ENCODE peak calls at places on chromosomes 2 and 18, in ten cellular contexts. J is HTR-8/SVneo; R is head of caudate nucleus; S is activated CD8-positive, alpha-beta memory T cell treated with anti-CD3 and anti-CD28 coated beads for 1 hour; X is putamen; E is cardiac fibroblast; Q is NCI-H510A treated with DMSO at 0.1 percent for 48 hours; A is T-helper 22 cell; H is GM23338; K is keratinocyte. M is an unnamed sample.

GRCh38 chr2:223588251-223588650 is 13.9 kb downstream of the SCG2 start:
- DNase-seq in S (no peak), E (no peak), Q (no peak), J (no peak), R (no peak), X (no peak), A (no peak), K (no peak), H (peak), M (no peak)

GRCh38 chr2:69801745-69802144 is 27.7 kb upstream of the GMCL1 start:
- DNase-seq in E (no peak), X (no peak), R (no peak), H (no peak), Q (no peak), K (no peak), S (no peak), A (no peak), J (no peak), M (no peak)

GRCh38 chr2:119517433-119517832 is 6.8 kb downstream of the SCTR start:
- DNase-seq in J (peak), A (no peak), R (no peak), S (peak), H (peak), K (no peak), E (peak), Q (peak), X (no peak), M (peak)

GRCh38 chr18:3654442-3655253 is 204.7 kb downstream of the TGIF1 start:
- DNase-seq in A (no peak), H (no peak), S (no peak), X (no peak), E (no peak), K (no peak), J (no peak), Q (no peak), R (no peak), M (no peak)

GRCh38 chr2:238132463-238133450 is 5.7 kb upstream of the KLHL30 start:
- DNase-seq in R (no peak), X (no peak), S (no peak), J (no peak), Q (no peak), A (no peak), K (no peak), H (no peak), E (no peak), M (peak)

GRCh38 chr2:145123606-145124005 is 603.7 kb upstream of the ZEB2 start:
- DNase-seq in A (no peak), J (peak), E (peak), X (peak), R (no peak), Q (no peak), S (no peak), K (no peak), H (no peak), M (peak)

GRCh38 chr2:172270278-172271079 is 156.9 kb upstream of the ITGA6 start:
- DNase-seq in E (no peak), J (no peak), R (no peak), X (no peak), S (no peak), H (peak), A (no peak), K (no peak), Q (peak), M (no peak)

GRCh38 chr2:9565436-9566153 is 10.0 kb upstream of the ADAM17 start:
- DNase-seq in J (peak), X (peak), K (no peak), S (no peak), Q (no peak), R (no peak), A (no peak), H (no peak), E (peak), M (no peak)

GRCh38 chr18:70288851-70289328 is at the start of gene SOCS6:
- DNase-seq in E (peak), A (no peak), S (no peak), J (no peak), X (peak), R (no peak), H (peak), Q (peak), K (no peak), M (peak)

GRCh38 chr2:190318931-190319556 is 582 bp downstream of the HIBCH start:
- DNase-seq in H (peak), A (no peak), E (no peak), J (peak), S (no peak), R (no peak), K (no peak), Q (peak), X (peak), M (no peak)

GRCh38 chr18:2881490-2882195 is 34.8 kb downstream of the EMILIN2 start:
- DNase-seq in H (no peak), R (no peak), S (no peak), J (no peak), E (peak), Q (peak), A (no peak), X (no peak), K (no peak), M (no peak)

GRCh38 chr2:159130302-159130701 is 156.2 kb downstream of the WDSUB1 start:
- DNase-seq in Q (no peak), A (no peak), J (no peak), S (no peak), H (no peak), E (no peak), R (no peak), K (no peak), X (no peak), M (no peak)

GRCh38 chr2:241072151-241072550 is 29.9 kb downstream of the MTERF4 start:
- DNase-seq in J (no peak), A (no peak), Q (no peak), E (no peak), S (no peak), K (no peak), X (no peak), R (no peak), H (no peak), M (no peak)

GRCh38 chr2:85095094-85095493 is 38.1 kb upstream of the TCF7L1 start:
- DNase-seq in E (peak), H (no peak), A (no peak), X (no peak), Q (no peak), R (no peak), S (no peak), J (no peak), K (no peak), M (no peak)

GRCh38 chr18:48638451-48638850 is 99.6 kb downstream of the CTIF start:
- DNase-seq in R (no peak), H (no peak), Q (no peak), K (no peak), J (no peak), E (no peak), A (no peak), X (no peak), S (no peak), M (no peak)

GRCh38 chr2:39728941-39729351 is 50.1 kb downstream of the THUMPD2 start:
- DNase-seq in J (peak), H (peak), R (peak), K (no peak), E (peak), Q (no peak), S (no peak), A (no peak), X (no peak), M (peak)

GRCh38 chr2:101120124-101120996 is 30.8 kb downstream of the TBC1D8 start:
- DNase-seq in Q (peak), K (peak), R (no peak), E (peak), H (no peak), S (no peak), X (no peak), A (no peak), J (peak), M (peak)

GRCh38 chr2:85112906-85113625 is 20.1 kb upstream of the TCF7L1 start:
- DNase-seq in E (no peak), A (no peak), K (no peak), H (no peak), S (no peak), R (no peak), X (no peak), Q (no peak), J (no peak), M (no peak)

GRCh38 chr2:113117594-113118262 is 9.7 kb upstream of the IL1RN start:
- DNase-seq in Q (no peak), X (no peak), H (no peak), J (no peak), A (no peak), E (peak), K (peak), S (no peak), R (no peak), M (peak)

GRCh38 chr2:120522151-120522751 is 176.3 kb downstream of the INHBB start:
- DNase-seq in A (no peak), Q (no peak), X (no peak), J (no peak), S (no peak), E (peak), R (no peak), H (no peak), K (no peak), M (no peak)

GRCh38 chr2:43539991-43540860 is 55.6 kb downstream of the THADA start:
- DNase-seq in E (peak), R (no peak), A (no peak), Q (no peak), X (no peak), H (no peak), J (no peak), K (no peak), S (no peak), M (peak)

GRCh38 chr2:235570966-235571692 is 77.3 kb downstream of the AGAP1 start:
- DNase-seq in X (no peak), A (no peak), Q (no peak), J (no peak), S (no peak), H (no peak), K (no peak), E (no peak), R (no peak), M (no peak)

GRCh38 chr2:46460991-46461715 is 18.2 kb upstream of the TMEM247 start:
- DNase-seq in J (peak), E (peak), H (peak), A (peak), R (peak), Q (peak), K (no peak), X (peak), S (peak), M (peak)